ENCODE peak calls at places on chromosomes 2 and 18, in ten cellular contexts. X is HTR-8/SVneo; Y is NCI-H1092; F is stimulated activated CD4-positive, alpha-beta T cell treated with anti-CD3 and anti-CD28 coated beads, Interleukin-4, amount 100 ng/mL, for 1 hour; N is endodermal cell; O is NCI-H1105 treated with DMSO at 0.1 percent for 48 hours; S is ELR; A is neural crest cell; C is H4; B is EL. V is an unnamed sample.
A peak's percentile ranks its signal among the peaks of the same experiment; 100 is the strongest.

GRCh38 chr2:179140546-179140945 is 90.6 kb upstream of the CCDC141 start:
- DNase-seq in N (no peak), F (no peak), Y (no peak), O (no peak), S (no peak), A (no peak), X (no peak), C (no peak), B (no peak), V (no peak)

GRCh38 chr2:66565291-66565690 is 130.4 kb downstream of the MEIS1 start:
- DNase-seq in B (no peak), Y (no peak), A (no peak), N (no peak), S (no peak), F (no peak), X (no peak), O (peak; percentile 65), C (no peak), V (no peak)

GRCh38 chr18:45517181-45517741 is 98.0 kb upstream of the SLC14A2 start:
- DNase-seq in Y (no peak), B (no peak), A (no peak), X (no peak), S (no peak), N (peak; percentile 56), O (no peak), C (peak; percentile 74), F (no peak), V (no peak)

GRCh38 chr2:9990735-9991134 is 39.2 kb downstream of the GRHL1 start:
- DNase-seq in N (no peak), B (no peak), A (no peak), C (no peak), S (no peak), Y (no peak), F (no peak), X (no peak), O (no peak), V (peak; percentile 52)

GRCh38 chr2:73907840-73908452 is 15.1 kb downstream of the ACTG2 start:
- DNase-seq in O (peak; percentile 22), A (no peak), F (peak; percentile 50), X (peak; percentile 26), C (no peak), B (no peak), N (peak; percentile 79), S (peak; percentile 26), Y (peak; percentile 57), V (peak; percentile 81)

GRCh38 chr2:11652555-11652954 is 17.4 kb downstream of the NTSR2 start:
- DNase-seq in B (no peak), S (no peak), A (no peak), X (no peak), N (no peak), C (no peak), F (no peak), Y (no peak), O (no peak), V (no peak)

GRCh38 chr2:46876741-46877384 is 38.7 kb downstream of the MCFD2 start:
- DNase-seq in O (peak; percentile 49), B (peak; percentile 76), S (peak; percentile 93), Y (peak; percentile 34), X (peak; percentile 76), F (no peak), C (peak; percentile 83), A (no peak), N (no peak), V (no peak)

GRCh38 chr2:191950132-191950885 is 103.4 kb upstream of the CAVIN2 start:
- DNase-seq in A (no peak), N (no peak), Y (no peak), C (peak; percentile 25), X (no peak), S (peak; percentile 64), B (peak; percentile 46), O (no peak), F (no peak), V (no peak)

GRCh38 chr2:27779417-27780055 is 8.0 kb downstream of the MRPL33 start:
- DNase-seq in F (no peak), S (no peak), Y (no peak), A (no peak), B (no peak), O (no peak), C (no peak), N (no peak), X (no peak), V (no peak)

GRCh38 chr2:33371304-33372090 is 105.0 kb upstream of the RASGRP3 start:
- DNase-seq in S (no peak), Y (no peak), B (no peak), X (no peak), C (no peak), A (no peak), N (no peak), O (no peak), F (no peak), V (no peak)